ENCODE peak calls at places on chromosomes 16 and 17, in seven cellular contexts. G is fibroblast of pulmonary artery, F is right atrium auricular region, T is osteocyte, C is AG09319, R is cardiac fibroblast, W is fibroblast of mammary gland. E is an unnamed sample.

GRCh38 chr17:59427996-59428395 is 96.5 kb downstream of the YPEL2 start:
- DNase-seq in F (no peak), W (peak), G (peak), T (no peak), C (no peak), R (peak), E (no peak)

GRCh38 chr17:7854078-7854777 is 638 bp upstream of the TMEM88 start:
- DNase-seq in G (no peak), W (no peak), R (no peak), C (no peak), T (peak), F (no peak), E (no peak)

GRCh38 chr17:45838751-45839150 is 5.9 kb upstream of the SPPL2C start:
- DNase-seq in W (no peak), R (no peak), C (no peak), F (no peak), T (no peak), G (no peak), E (no peak)

GRCh38 chr17:1720856-1721386 is 3.6 kb upstream of the WDR81 start:
- DNase-seq in C (no peak), R (peak), G (peak), T (peak), F (peak), W (peak), E (peak)

GRCh38 chr16:1772908-1773702 is at the start of gene MRPS34:
- DNase-seq in F (peak), T (peak), R (peak), C (peak), W (peak), G (peak), E (peak)

GRCh38 chr16:19660432-19660831 is 57.6 kb downstream of the KNOP1 start:
- DNase-seq in R (no peak), T (no peak), F (no peak), C (no peak), W (peak), G (no peak), E (no peak)

GRCh38 chr17:45270828-45271418 is 9.0 kb upstream of the SPATA32 start:
- DNase-seq in F (no peak), G (no peak), T (no peak), W (no peak), C (no peak), R (no peak), E (no peak)

GRCh38 chr16:80347900-80348299 is 192.9 kb upstream of the DYNLRB2 start:
- DNase-seq in T (peak), C (no peak), G (peak), W (no peak), F (peak), R (peak), E (no peak)

GRCh38 chr16:13063457-13063856 is 162.1 kb downstream of the SHISA9 start:
- DNase-seq in W (no peak), C (no peak), G (no peak), R (no peak), T (no peak), F (no peak), E (no peak)

GRCh38 chr16:13067648-13068047 is 166.2 kb downstream of the SHISA9 start:
- DNase-seq in T (no peak), G (no peak), F (no peak), R (no peak), W (no peak), C (no peak), E (no peak)

GRCh38 chr16:13062219-13062618 is 160.8 kb downstream of the SHISA9 start:
- DNase-seq in C (no peak), R (no peak), F (no peak), G (no peak), T (no peak), W (no peak), E (no peak)

GRCh38 chr16:13060932-13061331 is 159.5 kb downstream of the SHISA9 start:
- DNase-seq in G (no peak), C (no peak), R (no peak), F (no peak), T (no peak), W (no peak), E (no peak)

DNA sequence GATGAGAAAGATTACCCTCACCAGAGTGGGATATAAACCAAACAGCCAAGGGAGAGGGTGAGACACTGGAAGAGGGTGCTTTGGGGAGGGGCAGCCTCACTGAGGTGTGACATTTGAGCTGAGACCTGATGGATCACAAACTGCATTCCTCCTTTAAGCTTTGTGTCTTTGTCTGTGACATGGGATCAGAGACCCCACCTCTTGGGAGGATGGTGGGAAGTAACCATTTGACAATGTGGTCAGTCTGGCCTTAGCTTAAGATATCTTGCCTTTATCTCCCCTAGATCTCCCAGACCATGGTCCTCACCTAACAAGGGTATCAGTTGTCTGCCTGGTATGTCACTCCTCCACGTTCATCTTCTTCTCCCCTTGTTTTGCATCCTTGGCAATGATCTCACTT is 163.4 kb downstream of the SHISA9 start:
- DNase-seq in C (no peak), F (no peak), R (no peak), T (no peak), G (no peak), W (no peak), E (no peak)
- TF ChIP-seq CTCF in C (no peak), F (no peak), R (no peak), T (no peak), G (no peak), W (no peak), E (no peak)

GRCh38 chr17:19254651-19255050 is 17.5 kb downstream of the EPN2 start:
- DNase-seq in R (no peak), F (no peak), W (no peak), T (no peak), C (no peak), G (no peak), E (no peak)
- TF ChIP-seq CTCF in R (no peak), F (no peak), W (no peak), T (no peak), C (no peak), G (no peak), E (no peak)

GRCh38 chr17:73311428-73311780 is 397 bp downstream of the CDC42EP4 start:
- DNase-seq in C (no peak), R (no peak), F (no peak), T (no peak), G (no peak), W (no peak), E (no peak)

GRCh38 chr17:73315481-73315880 is 3.7 kb upstream of the CDC42EP4 start:
- DNase-seq in G (no peak), W (no peak), R (no peak), T (no peak), F (no peak), C (no peak), E (no peak)

GRCh38 chr17:73311781-73312641 is at the start of gene CDC42EP4:
- DNase-seq in W (peak), G (peak), T (peak), R (peak), F (peak), C (peak), E (peak)

GRCh38 chr17:73316919-73317505 is 5.2 kb upstream of the CDC42EP4 start:
- DNase-seq in F (no peak), T (no peak), W (peak), R (peak), G (peak), C (no peak), E (no peak)

GRCh38 chr17:73313526-73314127 is 1.8 kb upstream of the CDC42EP4 start:
- DNase-seq in C (no peak), F (no peak), W (no peak), R (no peak), T (no peak), G (peak), E (no peak)
- TF ChIP-seq CTCF in C (no peak), F (no peak), W (no peak), R (no peak), T (no peak), G (no peak), E (no peak)

GRCh38 chr17:82098939-82099765 is 1.1 kb upstream of the FASN start:
- DNase-seq in F (no peak), G (no peak), R (no peak), C (no peak), T (no peak), W (no peak), E (no peak)

GRCh38 chr17:82097187-82097918 is 683 bp downstream of the FASN start:
- DNase-seq in G (peak), T (peak), C (no peak), W (peak), F (no peak), R (peak), E (peak)

GRCh38 chr17:82097919-82098168 is 192 bp downstream of the FASN start:
- DNase-seq in T (no peak), W (no peak), R (no peak), G (no peak), C (no peak), F (no peak), E (no peak)

GRCh38 chr17:82096709-82097186 is 1.3 kb downstream of the FASN start:
- DNase-seq in R (no peak), F (no peak), C (no peak), T (no peak), W (no peak), G (no peak), E (no peak)

DNA sequence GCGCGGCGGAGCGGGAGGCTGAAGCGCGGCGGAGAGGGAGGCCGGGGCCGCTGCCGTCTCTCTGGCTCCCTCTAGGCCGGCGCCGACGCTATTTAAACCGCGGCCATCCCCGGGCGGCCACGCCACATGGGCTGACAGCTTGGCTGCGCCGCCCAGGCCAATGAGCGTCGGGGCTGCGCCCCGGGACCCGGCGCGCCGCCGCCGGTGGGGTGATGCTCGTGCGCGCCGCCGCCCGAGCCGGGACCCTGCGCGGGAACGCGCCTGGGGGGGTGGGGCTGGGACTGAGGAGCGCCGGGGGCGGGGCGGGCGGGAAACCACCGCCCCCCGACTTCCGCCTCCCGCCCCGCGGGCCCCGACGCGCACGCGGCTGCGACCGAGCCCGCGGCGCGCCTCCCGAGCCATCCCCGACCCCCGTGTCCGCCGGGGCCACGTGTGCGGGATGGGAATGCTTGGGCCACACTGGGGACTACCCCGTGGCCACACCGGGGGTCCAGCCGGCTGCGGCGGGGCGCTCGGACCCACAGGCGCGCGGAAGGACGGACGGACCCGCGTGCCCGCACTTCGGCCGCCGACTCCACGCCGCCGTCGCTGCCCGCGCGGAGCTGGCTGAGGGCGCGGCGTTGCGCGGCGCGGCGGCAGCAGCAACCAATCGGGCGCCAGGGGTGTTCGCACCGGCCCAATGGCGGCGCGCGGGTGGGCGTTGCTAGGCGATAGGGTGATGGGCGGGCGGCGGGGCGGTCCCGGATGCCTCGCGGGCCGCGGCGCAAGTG is at the start of gene FASN:
- DNase-seq in G (peak), R (peak), T (peak), W (peak), F (peak), C (peak), E (peak)
- TF ChIP-seq CTCF in G (peak), R (peak), T (peak), W (peak), F (peak), C (peak), E (peak)

GRCh38 chr17:56658648-56659047 is 65.1 kb downstream of the NOG start:
- DNase-seq in T (no peak), W (no peak), F (no peak), R (no peak), C (no peak), G (no peak), E (no peak)
- TF ChIP-seq CTCF in T (no peak), W (no peak), F (no peak), R (no peak), C (no peak), G (no peak), E (no peak)

GRCh38 chr16:31192856-31193642 is 9.5 kb downstream of the PYCARD start:
- DNase-seq in F (no peak), G (no peak), C (no peak), T (no peak), W (no peak), R (no peak), E (no peak)
- TF ChIP-seq CTCF in F (no peak), G (no peak), C (no peak), T (no peak), W (no peak), R (no peak), E (no peak)